ENCODE peak calls at places on chromosomes 11 and 22, in nine cellular contexts. C is stimulated activated CD8-positive, alpha-beta memory T cell treated with anti-CD3 and anti-CD28 coated beads, Interleukin-2, amount 100 ng/mL, for 48 hours; D is activated CD8-positive, alpha-beta memory T cell treated with anti-CD3 and anti-CD28 coated beads for 24 hours; G is activated CD4-positive, CD25-positive, alpha-beta regulatory T cell; Z is small intestine; O is T-helper 1 cell; N is stimulated activated CD4-positive, alpha-beta T cell treated with anti-CD3 and anti-CD28 coated beads, Interleukin-2, amount 100 ng/mL, for 24 hours; M is Calu3; V is CD8-positive, alpha-beta T cell. I is an unnamed sample.

GRCh38 chr11:16846305-16846704 is 107.9 kb downstream of the C11orf58 start:
- DNase-seq in C (no peak), D (no peak), G (no peak), Z (no peak), O (no peak), N (no peak), M (no peak), V (no peak), I (no peak)

GRCh38 chr11:62883677-62884076 is 3.0 kb downstream of the SLC3A2 start:
- DNase-seq in C (no peak), D (no peak), G (no peak), Z (no peak), O (no peak), N (no peak), M (no peak), V (no peak), I (no peak)

GRCh38 chr22:49323751-49324415 is 503.8 kb downstream of the BRD1 start:
- DNase-seq in C (no peak), D (peak), G (no peak), Z (no peak), O (no peak), N (no peak), M (no peak), V (no peak), I (no peak)

GRCh38 chr22:45104313-45104712 is 59.4 kb upstream of the NUP50 start:
- DNase-seq in C (no peak), D (no peak), G (no peak), Z (no peak), O (no peak), N (no peak), M (no peak), V (no peak), I (no peak)

GRCh38 chr22:23857606-23858483 is at the start of gene SLC2A11:
- DNase-seq in C (peak), D (peak), G (peak), Z (peak), O (peak), N (peak), M (peak), V (peak), I (peak)

GRCh38 chr11:119062779-119063178 is 4.8 kb upstream of the VPS11 start:
- DNase-seq in C (no peak), D (no peak), G (no peak), Z (no peak), O (no peak), N (no peak), M (no peak), V (no peak), I (no peak)

GRCh38 chr22:19798320-19798665 is 37.7 kb downstream of the TBX1 start:
- DNase-seq in C (no peak), D (no peak), G (no peak), Z (no peak), O (no peak), N (no peak), M (no peak), V (no peak), I (no peak)

GRCh38 chr22:30253205-30253852 is 6.8 kb upstream of the LIF start:
- DNase-seq in C (no peak), D (no peak), G (no peak), Z (peak), O (no peak), N (no peak), M (peak), V (no peak), I (no peak)

GRCh38 chr11:91188484-91188883 is 965.6 kb upstream of the CHORDC1 start:
- DNase-seq in C (no peak), D (no peak), G (no peak), Z (no peak), O (no peak), N (no peak), M (no peak), V (no peak), I (no peak)

GRCh38 chr22:27203276-27203660 is 545.9 kb downstream of the MIAT start:
- DNase-seq in C (no peak), D (no peak), G (no peak), Z (no peak), O (no peak), N (no peak), M (no peak), V (no peak), I (no peak)

GRCh38 chr11:104968856-104969776 is 742 bp upstream of the CASP4 start:
- DNase-seq in C (no peak), D (no peak), G (no peak), Z (peak), O (no peak), N (no peak), M (peak), V (no peak), I (peak)

GRCh38 chr22:48263791-48264351 is 1501.4 kb downstream of the TBC1D22A start:
- DNase-seq in C (no peak), D (no peak), G (no peak), Z (no peak), O (no peak), N (no peak), M (no peak), V (no peak), I (no peak)

GRCh38 chr11:14789879-14790484 is 102.0 kb downstream of the CYP2R1 start:
- DNase-seq in C (no peak), D (no peak), G (no peak), Z (peak), O (no peak), N (no peak), M (no peak), V (no peak), I (no peak)

GRCh38 chr22:20571531-20572007 is 64.2 kb downstream of the MED15 start:
- DNase-seq in C (peak), D (peak), G (peak), Z (peak), O (peak), N (peak), M (peak), V (peak), I (no peak)